ENCODE peak calls at places on chromosomes 12 and 14, in five cellular contexts. One of them, this sample, is unnamed.

GRCh38 chr12:64318605-64319004 is 72.0 kb downstream of the C12orf56 start:
- DNase-seq in H1: peak; percentile 54
- DNase-seq in trophoblast cell: peak; percentile 36
- DNase-seq in H9: peak; percentile 90
- DNase-seq in mesenchymal stem cell: peak; percentile 12
- DNase-seq in this sample: peak; percentile 8

GRCh38 chr12:109951136-109951535 is 45.0 kb downstream of the GIT2 start:
- DNase-seq in H1: no peak
- DNase-seq in trophoblast cell: peak; percentile 94
- DNase-seq in mesenchymal stem cell: peak; percentile 75
- DNase-seq in H9: no peak
- DNase-seq in this sample: no peak

GRCh38 chr12:60259241-60259640 is 663.4 kb downstream of the SLC16A7 start:
- DNase-seq in H1: no peak
- DNase-seq in mesenchymal stem cell: no peak
- DNase-seq in H9: no peak
- DNase-seq in trophoblast cell: no peak
- DNase-seq in this sample: no peak

GRCh38 chr14:20623798-20624197 is 17.7 kb downstream of the OR6S1 start:
- DNase-seq in H9: no peak
- DNase-seq in trophoblast cell: no peak
- DNase-seq in H1: no peak
- DNase-seq in mesenchymal stem cell: no peak
- DNase-seq in this sample: no peak

GRCh38 chr12:19158909-19159308 is 29.4 kb downstream of the PLEKHA5 start:
- DNase-seq in H1: no peak
- DNase-seq in mesenchymal stem cell: peak; percentile 61
- DNase-seq in trophoblast cell: no peak
- DNase-seq in H9: no peak
- DNase-seq in this sample: no peak

GRCh38 chr12:47277071-47277408 is 197.3 kb upstream of the AMIGO2 start:
- DNase-seq in trophoblast cell: no peak
- DNase-seq in H9: no peak
- DNase-seq in mesenchymal stem cell: no peak
- DNase-seq in H1: no peak
- DNase-seq in this sample: no peak

GRCh38 chr14:23114669-23115491 is 4.2 kb downstream of the CEBPE start:
- DNase-seq in mesenchymal stem cell: peak; percentile 95
- DNase-seq in trophoblast cell: peak; percentile 67
- DNase-seq in H9: no peak
- DNase-seq in H1: no peak
- DNase-seq in this sample: no peak

GRCh38 chr12:106179086-106179485 is 40.3 kb upstream of the NUAK1 start:
- DNase-seq in trophoblast cell: peak; percentile 5
- DNase-seq in H1: no peak
- DNase-seq in H9: no peak
- DNase-seq in mesenchymal stem cell: peak; percentile 59
- DNase-seq in this sample: peak; percentile 11

GRCh38 chr14:81303258-81303935 is 82.6 kb upstream of the GTF2A1 start:
- DNase-seq in H1: no peak
- DNase-seq in trophoblast cell: peak; percentile 93
- DNase-seq in mesenchymal stem cell: no peak
- DNase-seq in H9: no peak
- DNase-seq in this sample: no peak

GRCh38 chr12:50720085-50720484 is 43.8 kb upstream of the ATF1 start:
- DNase-seq in mesenchymal stem cell: no peak
- DNase-seq in trophoblast cell: no peak
- DNase-seq in H1: no peak
- DNase-seq in H9: no peak
- DNase-seq in this sample: no peak

GRCh38 chr14:60247994-60248696 is 876 bp upstream of the PPM1A start:
- DNase-seq in mesenchymal stem cell: peak; percentile 94
- DNase-seq in H9: peak; percentile 95
- DNase-seq in trophoblast cell: peak; percentile 97
- DNase-seq in H1: peak; percentile 74
- DNase-seq in this sample: peak; percentile 79

GRCh38 chr12:3040663-3041544 is 36.3 kb upstream of the TSPAN9 start:
- DNase-seq in mesenchymal stem cell: no peak
- DNase-seq in H9: peak; percentile 37
- DNase-seq in H1: no peak
- DNase-seq in trophoblast cell: no peak
- DNase-seq in this sample: no peak

GRCh38 chr12:26026713-26027112 is 68.2 kb downstream of the RASSF8 start:
- DNase-seq in H9: no peak
- DNase-seq in H1: no peak
- DNase-seq in trophoblast cell: no peak
- DNase-seq in mesenchymal stem cell: no peak
- DNase-seq in this sample: no peak
- H2BK12ac ChIP-seq in H9: no peak overlapping the region
- H2BK12ac ChIP-seq in H1: no peak overlapping the region
- H2BK12ac ChIP-seq in trophoblast cell: no peak overlapping the region
- H2BK12ac ChIP-seq in mesenchymal stem cell: no peak overlapping the region
- H2BK12ac ChIP-seq in this sample: no peak overlapping the region

DNA sequence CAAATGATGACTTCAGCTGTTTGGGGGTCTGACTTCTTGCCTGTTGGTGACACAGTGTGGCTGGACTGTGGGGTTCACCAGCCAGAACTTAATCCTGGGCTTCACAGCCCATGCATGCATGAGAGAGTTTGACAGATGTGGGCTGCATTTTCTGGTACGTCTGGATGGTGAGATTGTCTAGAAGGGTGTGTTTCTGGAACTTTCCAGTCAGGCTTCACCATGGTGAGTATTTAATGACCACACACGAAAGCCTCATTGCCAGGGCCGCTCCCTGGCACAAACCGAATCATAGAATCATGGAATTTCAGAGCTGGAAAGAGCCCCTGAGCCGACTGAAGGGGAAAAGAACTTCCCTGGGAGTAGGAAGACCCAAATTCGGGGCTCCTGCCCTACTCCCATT is 29.7 kb downstream of the CHST11 start:
- DNase-seq in mesenchymal stem cell: no peak
- DNase-seq in trophoblast cell: no peak
- DNase-seq in H1: no peak
- DNase-seq in H9: no peak
- DNase-seq in this sample: no peak
- H2AFZ ChIP-seq in mesenchymal stem cell: no peak overlapping the region
- H2AFZ ChIP-seq in trophoblast cell: no peak overlapping the region
- H2AFZ ChIP-seq in H1: no peak overlapping the region
- H2AFZ ChIP-seq in H9: no peak overlapping the region
- H2AFZ ChIP-seq in this sample: no peak overlapping the region

DNA sequence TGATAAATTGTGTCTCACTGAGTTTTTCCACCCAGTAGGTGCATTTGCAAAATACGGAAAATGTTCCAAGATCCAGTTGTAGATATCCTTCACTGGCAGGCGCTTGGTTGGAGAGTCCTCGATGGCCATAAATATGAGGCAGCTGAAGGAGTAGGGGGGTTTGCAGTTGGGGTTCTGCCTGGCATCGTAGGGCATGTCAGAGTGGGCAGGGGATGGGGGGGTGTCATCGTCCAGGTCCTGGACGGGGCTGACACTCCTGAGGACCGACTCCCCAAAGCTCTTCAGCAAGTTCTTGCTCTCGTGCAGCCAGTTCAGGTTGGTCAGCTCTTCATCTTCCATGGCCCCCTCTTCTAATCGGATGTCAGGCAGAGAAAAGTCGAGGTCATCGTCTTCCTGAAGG is 5.1 kb downstream of the FOXN3 start:
- DNase-seq in H9: no peak
- DNase-seq in trophoblast cell: no peak
- DNase-seq in mesenchymal stem cell: no peak
- DNase-seq in H1: no peak
- DNase-seq in this sample: no peak
- H3K4me1 ChIP-seq in H9: peaks cover 14% of the 10 kb centered on the region
- H3K4me1 ChIP-seq in trophoblast cell: peaks cover 7% of the 10 kb centered on the region
- H3K4me1 ChIP-seq in mesenchymal stem cell: peaks cover 2% of the 10 kb centered on the region
- H3K4me1 ChIP-seq in H1: peaks cover 14% of the 10 kb centered on the region
- H3K4me1 ChIP-seq in this sample: peaks cover 5% of the 10 kb centered on the region

DNA sequence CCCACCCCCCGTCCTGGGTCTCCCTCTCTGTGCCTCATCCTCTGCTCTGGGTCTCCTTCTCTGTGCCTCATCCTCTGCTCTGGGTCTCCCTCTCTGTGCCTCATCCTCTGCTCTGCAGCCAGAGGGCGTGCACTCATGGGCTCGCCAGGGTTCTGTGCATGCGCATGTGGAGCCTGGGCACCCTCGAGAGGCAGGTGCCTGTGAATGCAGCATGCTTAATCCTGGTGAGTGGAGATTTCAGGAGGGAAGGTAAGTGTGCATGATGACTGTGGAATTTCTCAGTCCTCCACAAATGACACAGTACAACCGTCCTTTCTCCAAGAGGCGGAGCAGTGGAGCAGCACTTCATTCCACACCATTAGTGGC is 65.2 kb downstream of the EP400 start:
- DNase-seq in trophoblast cell: no peak
- DNase-seq in H1: no peak
- DNase-seq in mesenchymal stem cell: no peak
- DNase-seq in H9: no peak
- DNase-seq in this sample: no peak
- H2BK12ac ChIP-seq in trophoblast cell: no peak overlapping the region
- H2BK12ac ChIP-seq in H1: no peak overlapping the region
- H2BK12ac ChIP-seq in mesenchymal stem cell: no peak overlapping the region
- H2BK12ac ChIP-seq in H9: no peak overlapping the region
- H2BK12ac ChIP-seq in this sample: no peak overlapping the region